ENCODE peak calls at places on chromosome 1, in five cellular contexts. J, F, V, D and M are unnamed samples. For H3K9me3, the result is how much of the 10 kb centered on the place peaks cover.

GRCh38 chr1:203858055-203858454 is 3.3 kb upstream of the SNRPE start:
- DNase-seq in V (peak), D (no peak), F (peak), J (no peak), M (no peak)

GRCh38 chr1:29360768-29361167 is 124.4 kb downstream of the PTPRU start:
- DNase-seq in V (no peak), J (peak), F (no peak), D (no peak), M (no peak)

GRCh38 chr1:207007352-207008033 is 25.1 kb downstream of the C1orf116 start:
- DNase-seq in V (peak), D (no peak), J (no peak), F (peak), M (peak)

GRCh38 chr1:13585996-13586395 is 2.4 kb downstream of the PDPN start:
- DNase-seq in V (no peak), F (no peak), J (no peak), D (no peak), M (no peak)

GRCh38 chr1:202597090-202597761 is 113.0 kb downstream of the SYT2 start:
- DNase-seq in F (no peak), J (no peak), D (no peak), V (no peak), M (no peak)

GRCh38 chr1:82628887-82629286 is 828.2 kb downstream of the ADGRL2 start:
- DNase-seq in V (no peak), D (no peak), F (no peak), J (no peak), M (no peak)

GRCh38 chr1:6971048-6971447 is 185.8 kb downstream of the CAMTA1 start:
- DNase-seq in J (peak), V (no peak), F (peak), D (no peak), M (no peak)

GRCh38 chr1:85316324-85316723 is 39.9 kb upstream of the BCL10 start:
- DNase-seq in J (no peak), V (no peak), F (no peak), D (no peak), M (no peak)

GRCh38 chr1:235083589-235084323 is 44.9 kb downstream of the TOMM20 start:
- DNase-seq in V (peak), F (peak), J (peak), D (peak), M (peak)

GRCh38 chr1:92016720-92017316 is 13.0 kb upstream of the EPHX4 start:
- DNase-seq in V (no peak), D (no peak), J (no peak), F (no peak), M (no peak)

GRCh38 chr1:229461032-229461668 is 27.3 kb upstream of the ACTA1 start:
- DNase-seq in F (no peak), D (no peak), J (no peak), V (no peak), M (no peak)

GRCh38 chr1:219090618-219091017 is 83.1 kb upstream of the LYPLAL1 start:
- DNase-seq in D (no peak), F (no peak), V (no peak), J (no peak), M (no peak)
- H3K4ac ChIP-seq in D (no peak), F (no peak), V (no peak), J (no peak), M (no peak)

GRCh38 chr1:214552174-214552608 is 789 bp upstream of the PTPN14 start:
- DNase-seq in V (peak), F (peak), J (peak), D (peak), M (peak)

GRCh38 chr1:214550339-214551051 is 907 bp downstream of the PTPN14 start:
- DNase-seq in F (no peak), V (peak), J (no peak), D (peak), M (no peak)

GRCh38 chr1:214553142-214553710 is 1.8 kb upstream of the PTPN14 start:
- DNase-seq in J (no peak), V (no peak), D (no peak), F (no peak), M (no peak)

GRCh38 chr1:214551052-214551435 is 358 bp downstream of the PTPN14 start:
- DNase-seq in V (no peak), D (peak), J (no peak), F (no peak), M (peak)

GRCh38 chr1:214551436-214552173 is at the start of gene PTPN14:
- DNase-seq in F (peak), J (peak), D (peak), V (peak), M (peak)
- H2BK15ac ChIP-seq in F (peak), J (peak), D (peak), V (peak), M (peak)

DNA sequence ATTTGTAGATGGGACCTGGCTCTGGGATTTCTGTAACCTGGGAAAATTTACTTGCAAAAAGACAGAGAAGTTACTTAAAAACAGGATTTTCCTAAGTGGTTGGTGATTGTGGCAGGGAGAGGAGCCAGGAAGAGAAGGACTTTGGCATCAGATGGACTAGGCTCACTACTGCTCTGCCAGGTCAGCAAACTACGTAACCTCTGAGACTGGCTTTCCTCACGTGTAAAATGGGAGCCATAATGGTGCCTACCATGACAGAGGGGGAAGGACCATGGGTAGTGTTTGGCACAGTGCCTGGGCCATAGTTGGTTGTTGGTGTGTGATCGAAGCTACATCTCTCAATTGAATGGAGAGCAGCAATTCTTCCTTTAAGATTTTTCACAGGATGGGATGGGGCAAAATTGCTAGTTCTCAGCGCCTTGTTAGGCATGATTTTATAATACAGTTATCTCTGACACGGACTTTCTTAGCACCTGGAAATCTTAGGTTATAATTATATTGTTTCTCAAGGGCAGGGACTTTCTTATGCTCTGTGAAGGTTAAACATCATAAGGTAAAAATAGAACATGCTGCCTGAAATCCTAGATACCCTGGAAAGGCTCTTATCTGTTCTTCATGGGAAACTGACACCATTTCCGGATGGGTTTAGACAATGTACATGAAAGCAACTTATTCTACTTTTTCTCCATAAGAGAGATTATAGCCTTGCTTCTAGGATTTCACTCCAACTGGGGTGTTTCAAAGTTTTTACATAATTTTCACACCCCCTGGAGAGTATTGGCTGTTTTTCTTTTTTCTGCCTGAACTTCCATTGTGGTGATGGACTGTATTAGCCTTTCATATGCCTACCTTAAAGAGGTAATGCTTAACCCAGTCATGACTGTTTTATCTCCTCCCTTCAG is 10.9 kb downstream of the ROR1 start:
- DNase-seq in F (no peak), D (no peak), V (no peak), J (no peak), M (no peak)
- H3K9me3 ChIP-seq in F (under half), D (under half), V (under half), J (under half), M (under half)

DNA sequence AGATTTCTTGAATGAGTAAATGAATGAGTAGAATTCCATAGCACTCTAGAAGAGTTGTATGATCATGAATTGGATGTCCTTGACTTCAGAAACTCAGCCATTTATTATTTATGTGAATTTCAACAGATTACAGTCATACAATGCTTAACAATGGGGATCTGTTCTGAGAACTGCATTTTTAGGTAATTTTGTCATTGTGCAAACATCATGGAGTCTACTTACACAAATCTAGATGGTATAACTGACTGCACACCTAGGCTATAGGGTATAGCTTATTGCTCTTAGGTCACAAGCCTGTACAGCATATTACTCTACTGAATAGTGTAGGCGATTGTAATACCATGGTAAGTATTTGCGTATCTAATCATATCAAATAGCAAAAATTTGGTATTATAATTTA is 59.6 kb downstream of the PRRX1 start:
- DNase-seq in D (no peak), V (no peak), J (no peak), F (no peak), M (no peak)
- H3K4ac ChIP-seq in D (no peak), V (no peak), J (no peak), F (no peak), M (no peak)

GRCh38 chr1:115837762-115838421 is 3.0 kb downstream of the NHLH2 start:
- DNase-seq in F (no peak), J (peak), D (peak), V (no peak), M (no peak)

GRCh38 chr1:115838805-115839705 is 1.9 kb downstream of the NHLH2 start:
- DNase-seq in F (no peak), D (peak), J (peak), V (peak), M (no peak)

GRCh38 chr1:115838426-115838804 is 2.5 kb downstream of the NHLH2 start:
- DNase-seq in D (peak), J (peak), F (no peak), V (no peak), M (no peak)

GRCh38 chr1:115840615-115841460 is at the start of gene NHLH2:
- DNase-seq in J (no peak), D (no peak), F (no peak), V (no peak), M (no peak)

DNA sequence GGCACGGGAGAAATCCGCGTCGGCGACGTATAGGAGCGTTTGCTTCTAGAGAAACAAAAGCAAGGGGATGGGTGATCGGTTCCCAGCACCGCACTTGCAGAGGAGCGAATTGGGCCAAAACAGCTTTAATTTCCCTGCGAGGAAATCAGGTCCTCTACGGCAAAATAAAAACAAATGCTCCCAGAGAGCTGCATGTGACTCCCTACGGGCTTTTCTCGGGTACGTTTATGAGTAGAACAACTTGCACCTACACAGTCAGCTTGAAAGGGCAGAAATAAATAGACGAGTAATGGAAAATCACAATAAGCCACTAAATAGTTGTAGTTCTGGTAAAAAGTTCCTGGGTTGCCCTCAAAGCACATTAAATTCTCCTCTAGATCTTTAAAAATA is 1.2 kb downstream of the NHLH2 start:
- DNase-seq in J (no peak), V (peak), F (no peak), D (no peak), M (no peak)
- H2BK15ac ChIP-seq in J (no peak), V (no peak), F (no peak), D (no peak), M (no peak)

GRCh38 chr1:56712150-56712549 is 67.0 kb downstream of the PRKAA2 start:
- DNase-seq in D (no peak), J (no peak), V (no peak), F (no peak), M (no peak)
- H3K9me3 ChIP-seq in D (under half), J (under half), V (under half), F (under half), M (under half)

GRCh38 chr1:941027-941587 is 17.4 kb downstream of the SAMD11 start:
- DNase-seq in D (no peak), V (no peak), F (no peak), J (no peak), M (no peak)
- H3K4ac ChIP-seq in D (no peak), V (peak), F (peak), J (no peak), M (no peak)